ENCODE peak calls at places on chromosomes 16 and 17, in five cellular contexts. B is progenitor cell of endocrine pancreas, U is psoas muscle, V is neural crest cell, J is nephron progenitor cell. E is an unnamed sample.
A peak's percentile ranks its signal among the peaks of the same experiment; 100 is the strongest.

GRCh38 chr16:2527071-2527783 is 4.0 kb downstream of the CEMP1 start:
- DNase-seq in U (no peak), B (no peak), V (no peak), J (no peak), E (no peak)

GRCh38 chr16:31404353-31405064 is 11.4 kb downstream of the ITGAD start:
- DNase-seq in J (no peak), B (no peak), V (no peak), U (no peak), E (no peak)

GRCh38 chr16:58960484-58960883 is 226.4 kb upstream of the GOT2 start:
- DNase-seq in B (no peak), U (no peak), J (no peak), V (no peak), E (no peak)

GRCh38 chr17:2704031-2704889 is 7.3 kb downstream of the CLUH start:
- DNase-seq in U (peak; percentile 55), J (no peak), B (no peak), V (no peak), E (no peak)

GRCh38 chr17:64343833-64344637 is 46.6 kb downstream of the PECAM1 start:
- DNase-seq in J (peak; percentile 19), B (no peak), U (peak; percentile 70), V (no peak), E (peak; percentile 41)

GRCh38 chr16:11475896-11476630 is 110.7 kb downstream of the LITAF start:
- DNase-seq in V (no peak), B (no peak), U (no peak), J (no peak), E (no peak)

GRCh38 chr17:69978056-69978646 is 96.9 kb upstream of the KCNJ16 start:
- DNase-seq in U (no peak), J (no peak), B (no peak), V (no peak), E (no peak)

GRCh38 chr17:21539146-21539545 is 153.2 kb upstream of the KCNJ18 start:
- DNase-seq in V (no peak), J (no peak), U (no peak), B (no peak), E (no peak)

GRCh38 chr16:525520-526180 is 1.9 kb upstream of the CAPN15 start:
- DNase-seq in B (no peak), V (no peak), J (no peak), U (no peak), E (peak; percentile 92)

GRCh38 chr16:89917773-89918452 is 749 bp upstream of the MC1R start:
- DNase-seq in B (peak; percentile 23), U (peak; percentile 85), V (peak; percentile 53), J (peak; percentile 63), E (peak; percentile 88)

GRCh38 chr16:27382187-27382855 is 19.7 kb upstream of the IL21R start:
- DNase-seq in V (no peak), B (no peak), J (no peak), U (no peak), E (peak; percentile 41)

GRCh38 chr16:87132361-87133014 is 184.7 kb downstream of the C16orf95 start:
- DNase-seq in U (no peak), V (peak; percentile 54), B (no peak), J (no peak), E (no peak)

GRCh38 chr16:65312071-65312470 is 190.2 kb upstream of the CDH11 start:
- DNase-seq in B (no peak), U (no peak), V (no peak), J (no peak), E (no peak)

GRCh38 chr16:85269165-85269564 is 156.9 kb upstream of the CIBAR2 start:
- DNase-seq in U (no peak), B (no peak), V (no peak), J (no peak), E (no peak)

GRCh38 chr17:13306310-13306962 is 288.6 kb upstream of the ELAC2 start:
- DNase-seq in V (peak; percentile 41), J (peak; percentile 41), B (no peak), U (no peak), E (peak; percentile 36)

GRCh38 chr17:40325156-40326013 is 16.4 kb downstream of the RARA start:
- DNase-seq in J (no peak), V (no peak), B (no peak), U (peak; percentile 34), E (no peak)

GRCh38 chr17:5584383-5584951 is at the start of gene NLRP1:
- DNase-seq in J (no peak), U (peak; percentile 93), B (no peak), V (no peak), E (peak; percentile 99)

GRCh38 chr17:5584971-5585794 is 874 bp upstream of the NLRP1 start:
- DNase-seq in J (no peak), V (no peak), U (no peak), B (no peak), E (no peak)

GRCh38 chr17:5582177-5582885 is 2.0 kb downstream of the NLRP1 start:
- DNase-seq in J (no peak), V (no peak), B (no peak), U (no peak), E (peak; percentile 21)

GRCh38 chr17:5581655-5582054 is 2.7 kb downstream of the NLRP1 start:
- DNase-seq in V (no peak), U (no peak), B (no peak), J (no peak), E (no peak)

DNA sequence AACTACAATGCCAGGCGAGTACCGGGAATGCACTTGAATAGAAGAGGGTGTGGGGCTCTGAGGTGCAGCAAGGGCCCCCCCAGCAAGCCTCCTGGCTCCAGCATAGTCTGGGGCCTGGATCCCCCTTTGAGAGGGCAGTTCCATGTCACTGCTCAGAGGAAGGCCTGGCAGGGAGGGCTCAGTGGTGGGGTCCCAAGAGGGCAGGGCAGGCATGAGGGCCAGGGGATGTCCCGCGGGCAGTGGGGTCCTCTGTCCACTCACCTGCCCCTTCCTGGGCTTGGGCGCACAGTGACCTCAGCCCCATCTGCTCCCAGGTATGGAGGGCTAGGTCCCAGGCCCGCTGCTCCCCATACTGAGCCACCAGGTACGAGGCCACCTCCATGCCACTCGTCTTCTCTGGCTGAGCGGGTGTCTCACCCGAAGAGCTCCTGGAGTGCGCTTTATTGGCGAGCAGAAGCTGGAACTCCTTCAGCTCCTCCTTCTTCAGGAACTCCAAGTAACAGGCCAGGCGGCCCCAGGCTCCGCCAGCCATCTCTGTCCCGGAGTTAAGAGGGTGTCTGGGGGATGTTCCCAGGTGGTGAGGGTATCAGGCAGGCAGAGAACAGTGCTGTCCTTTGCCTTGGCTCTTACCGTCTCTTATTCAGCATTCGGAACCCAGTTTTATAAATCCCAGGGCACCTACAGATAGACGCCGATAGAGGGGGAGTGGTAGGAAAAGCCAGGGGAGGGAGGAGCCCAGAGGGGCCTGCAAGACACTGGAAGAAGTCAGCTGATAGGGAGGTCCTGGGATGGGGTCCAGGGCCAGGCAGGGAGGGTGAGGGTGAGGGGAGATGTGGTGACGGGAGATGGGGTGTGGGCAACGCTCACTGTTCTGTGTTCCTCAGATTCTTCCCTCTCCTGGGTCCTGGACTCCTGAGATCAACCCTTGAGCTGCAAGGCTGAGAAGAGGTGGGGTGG is 605 bp downstream of the NLRP1 start:
- DNase-seq in B (no peak), V (no peak), U (peak; percentile 58), J (no peak), E (peak; percentile 26)
- TF ChIP-seq CTCF in B (no peak), V (no peak), U (no peak), J (no peak), E (no peak)

GRCh38 chr17:34318474-34318873 is 761 bp upstream of the CCL8 start:
- DNase-seq in B (no peak), U (no peak), J (no peak), V (no peak), E (peak; percentile 29)
- TF ChIP-seq CTCF in B (no peak), U (no peak), J (no peak), V (peak; percentile 27), E (no peak)

DNA sequence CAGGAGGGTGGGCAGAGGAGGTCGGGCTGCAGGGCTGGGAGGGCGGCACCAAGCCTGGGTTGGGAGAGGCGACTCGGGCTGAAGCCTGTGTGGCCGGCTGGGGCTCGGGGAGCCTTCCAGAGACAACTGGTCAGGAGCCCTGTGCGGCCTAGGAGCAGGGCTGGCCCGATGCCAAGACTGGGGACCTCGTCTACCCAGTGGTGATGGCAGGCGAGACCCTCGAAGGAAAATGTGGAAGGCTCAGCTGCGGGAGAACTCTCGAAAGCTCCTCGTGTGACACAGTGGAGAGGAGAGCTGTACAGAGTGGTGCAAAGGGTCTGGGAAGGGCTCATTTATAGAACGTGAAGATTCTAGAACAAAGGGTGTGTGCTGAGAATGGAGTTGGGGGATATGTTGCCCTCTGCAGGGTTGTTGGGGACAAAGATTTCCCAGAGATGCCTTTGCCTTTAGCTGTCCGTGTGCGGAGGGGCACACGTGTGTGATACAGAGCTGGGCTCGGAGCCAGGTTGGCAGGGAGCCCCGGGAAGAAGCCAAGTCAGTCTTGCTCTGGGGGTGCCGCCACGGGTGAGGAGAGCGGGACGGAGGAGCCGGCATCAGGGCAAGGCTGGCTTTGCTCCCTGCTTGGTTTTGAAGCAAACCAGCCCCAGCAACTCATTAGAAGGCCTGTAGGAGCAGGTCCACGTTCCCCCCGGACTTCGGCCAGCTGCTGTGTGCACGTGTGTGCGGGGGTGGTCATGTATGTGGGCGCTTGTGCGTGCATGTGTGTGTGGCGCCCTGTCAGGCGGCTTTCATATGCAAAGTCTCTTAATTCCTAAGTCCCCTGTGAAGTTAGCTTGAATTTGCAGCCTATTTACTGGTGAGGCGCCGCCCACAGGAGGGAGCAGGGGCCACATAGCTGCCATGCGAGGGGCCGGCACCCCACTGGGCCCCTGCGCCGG is 132.4 kb upstream of the CHMP6 start:
- DNase-seq in V (no peak), U (peak; percentile 92), J (no peak), B (no peak), E (no peak)
- TF ChIP-seq CTCF in V (no peak), U (no peak), J (no peak), B (no peak), E (no peak)

DNA sequence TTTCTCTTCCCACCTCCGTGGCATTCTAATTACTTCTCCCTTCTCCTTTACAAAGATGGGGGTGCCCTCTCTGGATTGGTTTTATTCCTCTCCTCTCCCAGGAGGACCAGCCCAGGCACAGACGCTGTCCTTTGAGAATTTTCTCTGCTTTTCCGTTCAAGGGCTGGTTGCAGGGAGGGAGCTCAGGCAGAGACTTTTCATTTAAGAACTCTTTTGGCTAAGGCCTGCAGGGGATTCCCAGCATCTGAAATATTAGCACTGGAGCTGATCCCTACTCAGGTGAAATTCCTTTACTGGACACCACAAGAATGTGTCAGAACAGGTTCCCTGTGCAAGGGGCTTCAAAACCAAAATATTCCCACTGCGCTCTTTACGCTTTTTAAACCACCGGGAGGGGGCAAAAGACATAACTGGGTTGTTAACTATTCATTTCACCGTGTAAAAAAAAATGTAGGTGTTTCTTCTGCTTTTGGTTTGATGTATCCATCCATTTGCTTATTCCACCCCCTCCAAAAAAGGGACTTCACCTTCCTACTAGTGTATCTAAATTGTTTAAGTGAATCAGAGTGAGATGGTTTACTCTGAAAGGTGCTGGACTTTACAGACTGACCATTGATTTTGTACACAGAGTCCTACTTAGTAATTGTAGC is 1.4 kb downstream of the NFAT5 start:
- DNase-seq in V (no peak), U (no peak), B (no peak), J (peak; percentile 15), E (peak; percentile 49)
- TF ChIP-seq CTCF in V (peak; percentile 53), U (no peak), B (peak; percentile 41), J (no peak), E (peak; percentile 53)

GRCh38 chr16:67926181-67926742 is 5.4 kb downstream of the CTRL start:
- DNase-seq in V (no peak), B (no peak), U (no peak), J (no peak), E (no peak)
- TF ChIP-seq CTCF in V (no peak), B (no peak), U (no peak), J (no peak), E (no peak)

GRCh38 chr16:70808371-70808770 is 7.4 kb upstream of the VAC14 start:
- DNase-seq in V (no peak), J (no peak), U (no peak), B (no peak), E (no peak)
- TF ChIP-seq CTCF in V (peak; percentile 21), J (no peak), U (no peak), B (peak; percentile 17), E (no peak)